ENCODE peak calls at places on chromosomes 16 and 17, in nine cellular contexts. Z is esophagus muscularis mucosa, L is IMR-90, D is tibial nerve, F is transverse colon, R is endothelial cell of umbilical vein, E is HCT116, M is sigmoid colon, X is body of pancreas. B is an unnamed sample.
A peak's percentile ranks its signal among the peaks of the same experiment; 100 is the strongest.

GRCh38 chr17:18988546-18989173 is 15.9 kb downstream of the FAM83G start:
- DNase-seq in E (no peak), R (no peak), D (no peak), M (no peak), L (no peak), Z (no peak), X (peak; percentile 56), F (peak; percentile 86), B (peak; percentile 25)

GRCh38 chr17:76281573-76282371 is 16.6 kb downstream of the UBALD2 start:
- DNase-seq in F (no peak), R (no peak), D (no peak), M (no peak), L (no peak), E (no peak), Z (no peak), X (no peak), B (peak; percentile 83)

GRCh38 chr16:22274916-22275315 is 22.3 kb upstream of the POLR3E start:
- DNase-seq in F (no peak), M (no peak), D (no peak), E (no peak), L (no peak), Z (no peak), X (no peak), R (no peak), B (no peak)

GRCh38 chr16:53989597-53989996 is 285.6 kb downstream of the FTO start:
- DNase-seq in L (no peak), M (no peak), R (no peak), F (no peak), E (no peak), X (no peak), D (no peak), Z (no peak), B (no peak)

GRCh38 chr17:74573169-74573568 is 5.9 kb upstream of the CD300H start:
- DNase-seq in Z (no peak), X (no peak), E (peak; percentile 18), D (no peak), M (no peak), F (no peak), R (no peak), L (no peak), B (no peak)

GRCh38 chr16:67563708-67564468 is 1.6 kb downstream of the CTCF start:
- DNase-seq in M (peak; percentile 86), X (peak; percentile 76), F (peak; percentile 57), E (no peak), R (peak; percentile 60), L (peak; percentile 88), D (peak; percentile 66), Z (no peak), B (peak; percentile 53)

GRCh38 chr17:63703029-63703428 is 3.1 kb upstream of the LIMD2 start:
- DNase-seq in R (no peak), Z (no peak), E (no peak), L (no peak), X (no peak), M (no peak), F (no peak), D (no peak), B (no peak)

GRCh38 chr16:69942627-69943170 is 8.4 kb upstream of the CLEC18A start:
- DNase-seq in M (peak; percentile 22), X (no peak), E (no peak), L (no peak), D (peak; percentile 3), Z (no peak), R (no peak), F (no peak), B (no peak)

GRCh38 chr16:57634171-57634570 is 5.7 kb downstream of the ADGRG1 start:
- DNase-seq in D (no peak), M (no peak), L (peak; percentile 54), Z (no peak), X (no peak), E (no peak), R (no peak), F (no peak), B (peak; percentile 69)

GRCh38 chr17:32281011-32281451 is 15.4 kb downstream of the RHBDL3 start:
- DNase-seq in M (no peak), L (no peak), Z (no peak), E (no peak), F (no peak), R (peak; percentile 47), D (peak; percentile 19), X (peak; percentile 60), B (no peak)

GRCh38 chr17:21001111-21001812 is 41.5 kb downstream of the USP22 start:
- DNase-seq in M (no peak), E (no peak), L (no peak), Z (no peak), F (no peak), X (peak; percentile 8), R (no peak), D (no peak), B (no peak)

GRCh38 chr16:68892898-68893297 is 49.6 kb downstream of the TANGO6 start:
- DNase-seq in E (no peak), X (no peak), M (no peak), L (no peak), R (no peak), D (no peak), F (no peak), Z (no peak), B (no peak)
- TF ChIP-seq POLR2A in E (no peak), X (no peak), M (no peak), L (no peak), R (no peak), D (no peak), F (no peak), Z (no peak), B (no peak)

DNA sequence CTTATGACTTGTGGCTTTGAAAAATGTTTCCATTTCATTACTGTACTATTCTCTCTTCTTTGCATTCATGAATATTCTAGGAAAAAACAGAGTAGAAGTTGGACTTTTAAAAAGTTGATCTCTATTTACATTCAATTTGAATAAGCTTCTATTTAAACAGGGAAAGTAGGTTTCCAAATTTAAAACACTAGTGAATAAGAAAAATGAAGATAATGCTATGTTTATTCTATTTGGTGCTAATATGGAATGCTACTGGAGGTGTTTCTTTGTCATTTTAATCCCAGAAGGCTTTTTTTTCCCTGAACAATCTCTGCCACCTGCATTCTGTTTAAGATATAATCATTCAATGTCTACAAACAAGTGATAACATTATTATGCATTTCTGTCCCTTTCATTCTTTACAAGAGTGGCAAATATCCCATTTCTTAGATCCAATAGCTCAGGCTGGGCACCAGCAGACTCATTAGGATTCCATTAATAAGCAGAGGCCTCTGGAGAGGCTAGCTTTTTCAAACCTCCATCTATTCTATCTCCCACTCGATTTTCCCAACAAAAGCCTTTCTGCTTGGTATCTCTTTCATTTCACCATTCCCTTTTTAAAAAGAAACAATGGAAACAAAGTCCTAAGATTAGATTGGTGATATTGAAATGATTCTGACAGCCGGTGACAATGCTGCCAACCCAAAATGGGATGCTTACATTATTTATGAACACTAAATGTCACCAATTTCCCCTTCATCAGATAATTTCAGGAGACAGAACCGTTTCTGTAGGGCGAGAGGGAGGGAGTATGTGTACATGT is 1001.7 kb upstream of the CDH8 start:
- DNase-seq in X (no peak), E (no peak), R (no peak), L (no peak), F (no peak), D (no peak), Z (no peak), M (no peak), B (no peak)
- TF ChIP-seq CTCF in X (no peak), E (no peak), R (no peak), L (no peak), F (no peak), D (no peak), Z (no peak), M (no peak), B (no peak)

GRCh38 chr16:75064403-75065148 is 52.0 kb downstream of the LDHD start:
- DNase-seq in Z (no peak), R (no peak), F (peak; percentile 69), X (no peak), M (no peak), L (peak; percentile 39), D (no peak), E (no peak), B (no peak)

GRCh38 chr16:75063549-75064082 is 53.0 kb downstream of the LDHD start:
- DNase-seq in R (no peak), D (no peak), X (no peak), L (no peak), F (no peak), E (no peak), Z (no peak), M (no peak), B (peak; percentile 30)

GRCh38 chr16:75065808-75066149 is 50.8 kb downstream of the LDHD start:
- DNase-seq in L (no peak), F (peak; percentile 28), D (no peak), M (no peak), X (no peak), E (no peak), Z (no peak), R (no peak), B (no peak)

GRCh38 chr16:75066861-75067447 is 49.6 kb downstream of the LDHD start:
- DNase-seq in F (no peak), E (no peak), X (no peak), R (no peak), Z (no peak), M (no peak), L (no peak), D (no peak), B (peak; percentile 58)

DNA sequence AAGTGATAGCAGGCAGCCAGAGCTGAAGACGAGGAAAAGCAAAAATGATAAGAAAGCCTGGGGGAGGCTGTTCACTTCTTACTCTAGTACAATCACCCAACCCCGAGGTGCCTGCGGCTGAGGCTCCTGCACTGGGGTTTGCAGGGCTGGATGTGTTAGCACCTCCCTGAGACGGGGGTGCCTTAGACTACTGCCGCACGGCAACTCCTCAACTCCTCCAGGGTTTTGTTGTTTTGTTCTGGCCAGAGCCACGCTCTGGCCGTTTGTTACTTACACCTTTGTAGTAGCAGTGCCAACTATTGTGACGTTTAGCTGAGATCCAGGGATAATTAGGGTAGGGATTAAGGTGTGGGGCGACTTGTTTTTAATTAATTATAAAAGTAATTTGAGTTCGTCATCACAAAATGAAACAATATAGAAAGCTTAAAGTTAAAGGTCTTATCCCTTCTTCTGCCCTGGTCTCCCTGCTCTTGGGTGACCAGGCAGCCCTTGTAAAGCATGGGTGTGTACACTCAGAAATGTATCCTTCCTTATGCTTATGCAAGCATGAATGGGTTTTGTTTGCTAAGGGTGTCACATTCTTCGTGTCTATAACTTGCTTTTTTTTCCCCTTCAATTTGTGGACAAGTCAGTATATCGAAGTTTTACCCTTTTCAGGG is 51.3 kb downstream of the LDHD start:
- DNase-seq in L (no peak), M (no peak), X (no peak), F (peak; percentile 53), E (no peak), Z (no peak), D (no peak), R (no peak), B (peak; percentile 52)
- TF ChIP-seq POLR2A in L (no peak), M (no peak), X (no peak), F (peak; percentile 24), E (no peak), Z (no peak), D (no peak), R (no peak), B (no peak)

DNA sequence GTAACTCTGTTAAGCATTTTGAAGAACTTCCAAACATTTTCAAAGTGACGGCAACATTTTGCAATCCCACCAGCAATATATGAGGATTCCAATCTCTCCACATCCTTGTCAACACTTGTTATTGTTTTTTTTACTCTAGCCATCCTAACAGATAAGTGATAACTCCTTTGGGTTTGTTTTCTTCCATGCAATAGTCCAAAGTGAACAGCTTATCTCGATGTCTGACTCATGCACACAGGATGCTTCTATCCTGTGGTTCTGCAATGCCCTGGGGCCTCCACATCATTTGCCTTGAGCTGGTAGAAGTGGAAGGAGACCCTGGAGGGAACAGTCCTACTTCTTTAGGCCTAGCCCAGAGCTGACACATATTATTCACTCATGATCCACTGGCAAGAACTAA is 13.0 kb downstream of the TLE7 start:
- DNase-seq in M (no peak), X (no peak), L (no peak), R (no peak), F (no peak), Z (no peak), D (no peak), E (no peak), B (no peak)
- TF ChIP-seq CTCF in M (no peak), X (no peak), L (no peak), R (no peak), F (no peak), Z (no peak), D (no peak), E (no peak), B (no peak)

B was measured in thyroid gland.